ENCODE peak calls at places on chromosomes 4 and X, in ten cellular contexts. M is tibial artery; L is chondrocyte; S is testis; F is dorsolateral prefrontal cortex; B is brain microvascular endothelial cell; Q is A549; N is Caco-2; X is colonic mucosa; G is activated CD8-positive, alpha-beta T cell treated with anti-CD3 and anti-CD28 coated beads for 36 hours. W is an unnamed sample.

GRCh38 chrX:20479896-20480295 is 213.2 kb upstream of the RPS6KA3 start:
- DNase-seq in X (no peak), B (no peak), M (no peak), G (no peak), Q (no peak), S (no peak), N (peak), L (no peak), F (no peak), W (no peak)

GRCh38 chr4:109127866-109128265 is 174.6 kb downstream of the COL25A1 start:
- DNase-seq in F (no peak), G (no peak), L (no peak), N (no peak), Q (no peak), M (no peak), S (no peak), B (no peak), X (no peak), W (no peak)

GRCh38 chrX:109964390-109964789 is 38.5 kb upstream of the TMEM164 start:
- DNase-seq in B (no peak), N (no peak), F (no peak), L (no peak), G (no peak), M (no peak), Q (no peak), X (no peak), S (no peak), W (no peak)

GRCh38 chr4:24032371-24032989 is 142.6 kb upstream of the PPARGC1A start:
- DNase-seq in Q (no peak), M (no peak), F (no peak), B (no peak), N (peak), S (peak), L (no peak), G (no peak), X (no peak), W (no peak)

GRCh38 chr4:57064811-57065711 is 45.1 kb downstream of the IGFBP7 start:
- DNase-seq in B (peak), L (no peak), N (no peak), M (peak), F (no peak), S (peak), Q (peak), X (no peak), G (no peak), W (peak)

GRCh38 chrX:154775611-154776349 is 13.1 kb downstream of the DKC1 start:
- DNase-seq in S (peak), N (no peak), F (peak), B (no peak), Q (no peak), M (no peak), X (no peak), L (no peak), G (peak), W (no peak)

GRCh38 chr4:183362916-183363542 is 40.8 kb upstream of the CLDN24 start:
- DNase-seq in M (no peak), L (no peak), G (no peak), X (no peak), N (peak), Q (no peak), F (no peak), S (no peak), B (peak), W (no peak)

GRCh38 chr4:53121304-53121865 is 244.5 kb downstream of the SCFD2 start:
- DNase-seq in G (no peak), X (no peak), S (peak), B (no peak), Q (no peak), N (no peak), M (no peak), F (no peak), L (no peak), W (no peak)

GRCh38 chr4:24632011-24632410 is 47.7 kb upstream of the DHX15 start:
- DNase-seq in M (no peak), L (no peak), N (peak), S (no peak), G (no peak), X (no peak), B (no peak), F (no peak), Q (no peak), W (no peak)

GRCh38 chr4:36601864-36602263 is 320.4 kb downstream of the DTHD1 start:
- DNase-seq in G (no peak), Q (no peak), N (no peak), B (no peak), L (no peak), M (no peak), X (no peak), S (no peak), F (no peak), W (no peak)

GRCh38 chrX:118347131-118347530 is 1.2 kb downstream of the WDR44 start:
- DNase-seq in G (peak), L (no peak), Q (no peak), S (no peak), X (no peak), F (no peak), N (no peak), M (no peak), B (peak), W (no peak)

GRCh38 chr4:17313194-17313593 is 198.7 kb downstream of the QDPR start:
- DNase-seq in F (no peak), N (no peak), M (no peak), G (no peak), Q (no peak), X (no peak), B (no peak), S (peak), L (no peak), W (no peak)

GRCh38 chr4:32462944-32463343 is 1742.8 kb downstream of the PCDH7 start:
- DNase-seq in N (peak), F (no peak), M (no peak), Q (no peak), L (no peak), X (no peak), S (peak), B (peak), G (no peak), W (no peak)

GRCh38 chrX:139931646-139932076 is 1.2 kb downstream of the ATP11C start:
- DNase-seq in L (no peak), N (no peak), F (no peak), M (no peak), B (no peak), G (no peak), S (no peak), X (no peak), Q (no peak), W (no peak)

GRCh38 chrX:13008189-13008533 is 33.3 kb downstream of the TMSB4X start:
- DNase-seq in L (no peak), B (no peak), Q (no peak), S (no peak), F (no peak), X (no peak), G (no peak), N (no peak), M (no peak), W (no peak)

GRCh38 chr4:95045429-95045828 is 287.7 kb downstream of the BMPR1B start:
- DNase-seq in Q (no peak), M (no peak), N (peak), L (no peak), G (no peak), X (no peak), F (no peak), S (no peak), B (no peak), W (no peak)

GRCh38 chr4:1502976-1503375 is 96.7 kb upstream of the NKX1-1 start:
- DNase-seq in F (peak), B (no peak), G (no peak), N (no peak), L (peak), M (peak), Q (no peak), X (no peak), S (no peak), W (no peak)

GRCh38 chr4:185344743-185345538 is 50.8 kb downstream of the LRP2BP start:
- DNase-seq in Q (no peak), M (no peak), B (no peak), X (no peak), L (no peak), S (no peak), N (no peak), G (no peak), F (no peak), W (no peak)

GRCh38 chrX:123884809-123885408 is 25.1 kb downstream of the XIAP start:
- DNase-seq in F (no peak), L (no peak), B (peak), X (peak), S (peak), G (peak), M (no peak), Q (peak), N (peak), W (no peak)

DNA sequence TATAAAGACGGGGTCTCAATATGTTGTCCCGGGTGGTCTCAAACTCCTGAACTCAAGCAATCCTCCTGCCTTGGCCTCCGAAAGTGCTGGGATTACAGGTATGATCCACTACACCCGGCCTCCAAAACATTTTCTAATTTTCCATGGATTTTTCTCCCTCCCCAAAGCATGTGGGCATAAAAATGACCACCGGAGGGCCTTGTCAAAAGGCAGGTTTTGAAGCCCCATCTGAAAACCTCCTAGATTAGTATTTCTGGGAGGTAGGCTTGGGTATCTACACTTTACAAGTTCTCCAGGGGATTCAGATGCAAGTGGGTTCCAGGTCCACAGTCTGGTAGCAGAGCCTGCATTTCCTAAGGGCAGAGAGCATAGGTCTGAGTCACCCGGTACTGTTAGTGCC is 1.4 kb upstream of the GPR173 start:
- DNase-seq in M (no peak), N (no peak), F (no peak), Q (peak), B (no peak), S (no peak), X (no peak), L (no peak), G (no peak), W (no peak)
- TF ChIP-seq CTCF in M (no peak), N (no peak), F (no peak), Q (peak), B (peak), S (no peak), X (no peak), L (peak), G (no peak), W (peak)

DNA sequence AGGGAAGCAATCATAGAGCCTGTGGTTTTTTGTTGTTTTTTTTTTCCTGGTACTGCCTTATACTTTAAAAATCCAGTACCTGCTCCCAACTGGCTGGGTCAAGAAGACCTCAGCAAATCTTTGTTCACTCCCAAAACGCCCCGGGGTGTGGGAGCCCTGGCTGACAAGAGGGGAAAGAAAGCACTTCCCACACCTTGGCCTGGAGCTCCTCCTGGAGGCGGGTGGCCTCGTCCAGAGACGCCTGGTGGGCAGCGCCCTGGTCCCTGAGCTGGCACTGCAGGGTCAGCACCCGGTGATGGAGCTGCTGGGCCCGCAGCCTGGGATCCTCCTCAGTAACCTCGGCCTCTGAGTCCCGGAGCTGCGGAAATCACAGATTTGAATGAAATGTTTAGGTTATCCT is 38.2 kb downstream of the C4orf50 start:
- DNase-seq in S (no peak), G (peak), B (no peak), L (no peak), X (no peak), N (peak), M (peak), F (peak), Q (peak), W (no peak)
- TF ChIP-seq CTCF in S (no peak), G (no peak), B (peak), L (peak), X (no peak), N (no peak), M (no peak), F (no peak), Q (peak), W (no peak)

DNA sequence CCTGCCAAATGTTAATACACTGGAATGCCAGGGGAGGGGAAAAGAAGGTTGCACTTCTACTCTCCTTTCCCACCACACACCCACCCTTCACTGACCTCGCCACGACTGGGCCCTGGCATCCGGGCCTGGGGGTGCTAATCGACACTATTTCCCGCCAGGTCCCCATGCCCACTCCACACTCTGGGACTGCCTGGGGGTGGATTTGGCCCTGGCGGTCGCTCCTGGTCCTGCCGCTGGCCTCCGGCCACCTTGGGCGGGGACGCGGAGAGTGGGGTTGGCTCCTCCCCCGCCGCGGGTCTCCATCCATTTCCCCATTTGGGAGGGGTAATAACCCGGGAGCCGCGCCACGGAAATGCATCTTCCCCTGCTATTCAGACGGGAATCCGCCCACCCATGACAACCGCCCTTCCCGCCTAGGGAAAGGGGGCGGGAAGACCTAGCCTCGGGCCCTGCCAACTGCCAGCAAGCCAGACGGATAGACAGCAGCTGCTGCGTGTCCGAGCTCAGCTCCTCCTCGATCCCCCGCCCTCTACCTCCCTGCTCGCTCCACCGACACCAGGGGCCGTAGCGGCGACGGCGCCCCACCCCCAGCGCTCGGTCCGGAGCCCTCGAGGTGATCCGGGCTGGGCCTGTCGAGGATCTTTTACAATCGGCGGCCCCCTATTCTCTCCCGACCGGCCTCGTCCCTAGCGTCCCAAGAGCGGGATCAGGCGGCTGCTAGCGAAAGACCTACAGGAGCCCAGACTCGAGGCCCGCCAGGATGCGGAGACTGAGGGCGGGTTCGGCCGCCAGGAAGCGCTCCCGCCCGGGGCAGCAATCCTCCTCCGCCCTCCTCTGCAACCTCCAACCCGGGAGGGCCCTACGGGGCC is 78.0 kb downstream of the RLIM start:
- DNase-seq in L (peak), S (peak), X (peak), F (peak), Q (peak), B (peak), M (peak), G (peak), N (peak), W (peak)
- TF ChIP-seq CTCF in L (peak), S (no peak), X (peak), F (no peak), Q (no peak), B (peak), M (peak), G (no peak), N (peak), W (peak)

GRCh38 chr4:88792268-88792781 is 94.7 kb upstream of the NAP1L5 start:
- DNase-seq in B (peak), M (no peak), X (no peak), Q (peak), G (no peak), S (no peak), N (peak), F (no peak), L (no peak), W (peak)

GRCh38 chr4:88794952-88795351 is 97.3 kb upstream of the NAP1L5 start:
- DNase-seq in L (no peak), M (no peak), F (no peak), X (no peak), Q (no peak), G (no peak), B (no peak), N (no peak), S (no peak), W (no peak)

GRCh38 chr4:88793473-88793872 is 95.8 kb upstream of the NAP1L5 start:
- DNase-seq in B (no peak), L (no peak), X (no peak), F (no peak), N (no peak), M (no peak), G (peak), Q (no peak), S (no peak), W (no peak)

GRCh38 chr4:88792821-88793220 is 95.2 kb upstream of the NAP1L5 start:
- DNase-seq in F (no peak), B (peak), N (no peak), Q (no peak), L (no peak), G (no peak), X (no peak), M (no peak), S (no peak), W (no peak)

DNA sequence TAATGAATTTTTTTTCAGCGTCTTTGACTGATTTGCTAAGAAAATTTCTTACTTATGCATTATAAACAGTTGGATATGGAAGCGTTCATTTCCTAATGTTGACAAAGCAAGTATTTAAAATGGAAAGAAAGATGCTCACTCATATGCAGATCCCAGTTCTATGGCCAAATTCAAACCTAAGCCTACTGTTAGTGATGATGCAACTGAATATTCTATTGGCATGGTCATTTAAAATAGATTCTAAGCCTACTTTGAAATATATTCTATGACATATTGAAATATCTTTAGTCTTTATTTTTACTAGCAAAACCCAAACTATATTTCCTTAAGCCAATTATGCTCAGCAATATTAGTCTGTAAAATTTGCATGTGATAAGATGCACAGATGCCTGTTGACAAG is 96.5 kb upstream of the NAP1L5 start:
- DNase-seq in S (no peak), L (no peak), G (no peak), M (no peak), F (no peak), N (no peak), X (no peak), B (no peak), Q (no peak), W (no peak)
- TF ChIP-seq CTCF in S (no peak), L (no peak), G (no peak), M (no peak), F (no peak), N (no peak), X (no peak), B (no peak), Q (no peak), W (no peak)

GRCh38 chr4:70530997-70531396 is 12.6 kb downstream of the AMTN start:
- DNase-seq in M (no peak), S (no peak), X (no peak), G (no peak), B (no peak), N (no peak), L (no peak), F (no peak), Q (no peak), W (no peak)

GRCh38 chr4:70533211-70533610 is 14.8 kb downstream of the AMTN start:
- DNase-seq in L (no peak), M (no peak), S (no peak), G (no peak), B (no peak), Q (no peak), N (no peak), X (no peak), F (no peak), W (no peak)

GRCh38 chr4:70533791-70534190 is 15.4 kb downstream of the AMTN start:
- DNase-seq in Q (no peak), M (no peak), F (no peak), N (no peak), S (no peak), L (no peak), G (no peak), X (no peak), B (no peak), W (no peak)

DNA sequence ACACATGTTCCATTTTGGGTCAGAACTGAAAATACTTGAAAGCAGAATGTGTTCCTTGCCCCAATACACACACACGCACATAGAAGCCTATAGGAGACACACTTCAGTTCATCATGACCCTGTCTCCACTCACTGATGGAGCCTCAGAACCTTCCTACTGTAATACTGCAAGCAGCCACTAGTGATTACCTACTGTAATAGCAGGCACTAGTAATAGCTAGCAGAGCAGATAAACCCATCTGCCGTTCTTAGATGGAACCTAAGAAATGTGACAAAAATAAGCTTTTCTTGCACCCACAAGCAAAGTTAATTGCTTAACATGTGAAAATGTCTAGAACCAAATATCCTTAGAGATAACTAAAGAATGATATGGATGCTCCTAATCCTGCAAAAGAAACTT is 13.6 kb downstream of the AMTN start:
- DNase-seq in F (no peak), X (no peak), B (no peak), N (no peak), G (no peak), S (no peak), M (no peak), L (no peak), Q (no peak), W (no peak)
- TF ChIP-seq CTCF in F (no peak), X (no peak), B (peak), N (no peak), G (no peak), S (no peak), M (no peak), L (peak), Q (no peak), W (no peak)

DNA sequence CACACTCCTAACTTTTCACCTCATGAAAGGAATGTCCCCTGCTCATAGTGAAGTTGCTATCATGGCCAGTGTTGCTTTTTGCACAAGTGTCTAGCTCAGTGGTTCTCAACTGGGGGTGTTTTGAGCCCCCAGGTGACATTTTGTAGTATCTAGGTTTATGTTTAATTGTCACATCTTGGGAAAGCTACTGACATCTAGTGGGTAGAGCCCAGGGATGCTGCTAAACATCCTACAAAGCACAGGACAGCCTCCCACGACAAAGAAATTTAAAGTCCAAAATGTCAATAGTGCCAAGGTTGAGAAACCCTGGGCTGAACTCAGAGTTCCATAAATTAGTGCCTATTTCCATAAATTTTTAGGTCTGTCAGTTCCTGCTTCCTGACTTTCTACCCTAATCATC is 70.7 kb upstream of the HCCS start:
- DNase-seq in Q (no peak), G (no peak), N (no peak), L (no peak), X (no peak), F (no peak), S (no peak), B (no peak), M (no peak), W (no peak)
- TF ChIP-seq CTCF in Q (no peak), G (no peak), N (no peak), L (peak), X (no peak), F (no peak), S (no peak), B (peak), M (no peak), W (peak)

GRCh38 chrX:38755319-38755718 is 45.9 kb upstream of the MID1IP1 start:
- DNase-seq in G (no peak), M (no peak), F (no peak), L (no peak), S (no peak), N (no peak), B (no peak), Q (no peak), X (no peak), W (no peak)

GRCh38 chrX:38750551-38750950 is 50.7 kb upstream of the MID1IP1 start:
- DNase-seq in L (no peak), M (no peak), B (no peak), X (no peak), S (no peak), F (no peak), N (no peak), G (no peak), Q (no peak), W (no peak)

GRCh38 chrX:38754102-38754790 is 47.0 kb upstream of the MID1IP1 start:
- DNase-seq in X (peak), G (peak), L (no peak), B (peak), Q (no peak), M (peak), F (no peak), S (peak), N (peak), W (peak)
- TF ChIP-seq CTCF in X (peak), G (peak), L (peak), B (peak), Q (peak), M (peak), F (peak), S (peak), N (peak), W (peak)